ENCODE peak calls at places on chromosomes 2 and 18, in nine cellular contexts. C is astrocyte of the spinal cord; U is activated T-helper 1 cell treated with Interleukin-2 at 50 U/mL for 16 hours; L is NCI-H1092; S is OCI-LY7; O is tibial artery; J is CD8-positive, alpha-beta memory T cell; H is cerebellar cortex; F is stimulated activated CD4-positive, alpha-beta T cell treated with anti-CD3 and anti-CD28 coated beads, Interleukin-4, amount 100 ng/mL, for 48 hours. Z is an unnamed sample.

GRCh38 chr2:239006886-239007285 is 159.0 kb downstream of the TWIST2 start:
- DNase-seq in C (no peak), U (no peak), L (no peak), S (no peak), O (no peak), J (no peak), H (no peak), F (no peak), Z (no peak)

GRCh38 chr2:105280281-105280680 is 38.7 kb downstream of the GPR45 start:
- DNase-seq in C (no peak), U (no peak), L (no peak), S (no peak), O (no peak), J (no peak), H (no peak), F (no peak), Z (no peak)

GRCh38 chr18:76691800-76692199 is 130.6 kb upstream of the ZNF236 start:
- DNase-seq in C (no peak), U (no peak), L (no peak), S (no peak), O (peak; percentile 53), J (no peak), H (no peak), F (no peak), Z (no peak)

GRCh38 chr2:205858781-205859478 is 176.6 kb downstream of the NRP2 start:
- DNase-seq in C (no peak), U (no peak), L (no peak), S (no peak), O (no peak), J (no peak), H (no peak), F (no peak), Z (no peak)

GRCh38 chr2:12717988-12718661 is 1.4 kb downstream of the TRIB2 start:
- DNase-seq in C (peak; percentile 32), U (peak; percentile 18), L (peak; percentile 16), S (peak; percentile 41), O (no peak), J (peak; percentile 36), H (peak; percentile 21), F (no peak), Z (no peak)

GRCh38 chr2:101430161-101430560 is 42.9 kb upstream of the CREG2 start:
- DNase-seq in C (no peak), U (no peak), L (no peak), S (no peak), O (no peak), J (no peak), H (no peak), F (no peak), Z (no peak)

GRCh38 chr2:20012282-20013060 is at the start of gene MATN3:
- DNase-seq in C (peak; percentile 35), U (no peak), L (no peak), S (no peak), O (no peak), J (no peak), H (no peak), F (no peak), Z (no peak)

GRCh38 chr2:25615920-25616319 is 57.5 kb downstream of the DTNB start:
- DNase-seq in C (no peak), U (no peak), L (no peak), S (no peak), O (no peak), J (no peak), H (no peak), F (no peak), Z (no peak)

GRCh38 chr18:63158676-63159291 is 160.8 kb downstream of the BCL2 start:
- DNase-seq in C (no peak), U (no peak), L (no peak), S (no peak), O (no peak), J (no peak), H (no peak), F (no peak), Z (no peak)

GRCh38 chr18:58195278-58195721 is 151.3 kb downstream of the NEDD4L start:
- DNase-seq in C (no peak), U (no peak), L (peak; percentile 68), S (peak; percentile 3), O (no peak), J (no peak), H (peak; percentile 89), F (peak; percentile 8), Z (no peak)

GRCh38 chr18:75158465-75159237 is 50.3 kb downstream of the PTGR3 start:
- DNase-seq in C (no peak), U (no peak), L (no peak), S (no peak), O (no peak), J (no peak), H (no peak), F (no peak), Z (no peak)

GRCh38 chr2:136823291-136823690 is 57.9 kb downstream of the THSD7B start:
- DNase-seq in C (no peak), U (no peak), L (no peak), S (no peak), O (no peak), J (no peak), H (no peak), F (no peak), Z (no peak)

GRCh38 chr18:30514059-30514458 is 528.5 kb downstream of the DSC3 start:
- DNase-seq in C (no peak), U (no peak), L (no peak), S (no peak), O (no peak), J (no peak), H (no peak), F (no peak), Z (no peak)

GRCh38 chr18:25298853-25299274 is 53.1 kb downstream of the ZNF521 start:
- DNase-seq in C (peak; percentile 89), U (no peak), L (no peak), S (no peak), O (no peak), J (no peak), H (no peak), F (no peak), Z (peak; percentile 55)

GRCh38 chr2:110101280-110101844 is 14.3 kb downstream of the MALL start:
- DNase-seq in C (peak; percentile 100), U (no peak), L (peak; percentile 90), S (no peak), O (peak; percentile 98), J (no peak), H (peak; percentile 76), F (no peak), Z (peak; percentile 65)

GRCh38 chr2:11663427-11663826 is 6.6 kb downstream of the NTSR2 start:
- DNase-seq in C (peak; percentile 8), U (no peak), L (no peak), S (no peak), O (no peak), J (no peak), H (no peak), F (no peak), Z (no peak)

GRCh38 chr2:164981217-164981990 is 26.1 kb upstream of the SLC38A11 start:
- DNase-seq in C (peak; percentile 53), U (no peak), L (no peak), S (no peak), O (no peak), J (no peak), H (no peak), F (no peak), Z (no peak)

GRCh38 chr2:205807758-205808157 is 125.5 kb downstream of the NRP2 start:
- DNase-seq in C (no peak), U (no peak), L (no peak), S (no peak), O (no peak), J (no peak), H (no peak), F (no peak), Z (no peak)

Z was measured in gastrocnemius medialis.